ENCODE peak calls at places on chromosomes 6 and 20, in four cellular contexts. R, K, B and E are unnamed samples.
A peak's percentile ranks its signal among the peaks of the same experiment; 100 is the strongest.

GRCh38 chr6:25296217-25296905 is 17.2 kb downstream of the CARMIL1 start:
- DNase-seq in K (no peak), B (no peak), R (no peak), E (no peak)

GRCh38 chr6:126376682-126377081 is 36.8 kb downstream of the CENPW start:
- DNase-seq in K (no peak), B (no peak), R (no peak), E (peak; percentile 19)

GRCh38 chr6:32685603-32686002 is 19.1 kb upstream of the HLA-DQB1 start:
- DNase-seq in R (no peak), K (peak; percentile 95), B (no peak), E (no peak)

GRCh38 chr6:51630011-51630410 is 457.4 kb downstream of the PKHD1 start:
- DNase-seq in R (no peak), B (no peak), K (no peak), E (no peak)

GRCh38 chr6:118297821-118298220 is 250.3 kb upstream of the PLN start:
- DNase-seq in B (no peak), R (no peak), K (no peak), E (no peak)

GRCh38 chr6:3414704-3415453 is 42.0 kb downstream of the SLC22A23 start:
- DNase-seq in R (peak; percentile 80), B (peak; percentile 73), K (no peak), E (peak; percentile 39)

GRCh38 chr6:26553264-26553738 is 15.1 kb downstream of the HMGN4 start:
- DNase-seq in K (no peak), R (peak; percentile 78), B (peak; percentile 80), E (peak; percentile 75)

GRCh38 chr6:25290306-25291060 is 11.3 kb downstream of the CARMIL1 start:
- DNase-seq in B (no peak), R (no peak), K (no peak), E (no peak)

GRCh38 chr6:108948252-108948651 is 100.0 kb downstream of the ARMC2 start:
- DNase-seq in R (no peak), B (no peak), K (no peak), E (no peak)

GRCh38 chr6:29887330-29887818 is 55.0 kb upstream of the HLA-A start:
- DNase-seq in K (no peak), B (no peak), R (no peak), E (peak; percentile 52)

GRCh38 chr6:68760941-68761676 is 126.0 kb downstream of the ADGRB3 start:
- DNase-seq in B (no peak), R (no peak), K (no peak), E (no peak)

GRCh38 chr6:22940571-22941290 is 371.4 kb downstream of the HDGFL1 start:
- DNase-seq in B (no peak), R (no peak), K (no peak), E (no peak)

GRCh38 chr6:70299456-70299855 is 3.4 kb downstream of the COL9A1 start:
- DNase-seq in K (no peak), R (no peak), B (no peak), E (no peak)

GRCh38 chr6:167576050-167576741 is 250.5 kb upstream of the AFDN start:
- DNase-seq in B (no peak), R (no peak), K (no peak), E (no peak)

GRCh38 chr6:47303861-47304260 is 5.8 kb downstream of the TNFRSF21 start:
- DNase-seq in K (no peak), R (no peak), B (no peak), E (no peak)

GRCh38 chr6:24689964-24690363 is 23.1 kb downstream of the ACOT13 start:
- DNase-seq in R (no peak), B (no peak), K (no peak), E (no peak)

GRCh38 chr20:61546641-61547040 is 294.6 kb downstream of the CDH4 start:
- DNase-seq in K (no peak), R (no peak), B (no peak), E (no peak)

GRCh38 chr6:26415791-26416190 is 13.7 kb downstream of the BTN3A1 start:
- DNase-seq in B (no peak), R (no peak), K (no peak), E (no peak)

GRCh38 chr6:154962751-154963150 is 32.4 kb upstream of the TIAM2 start:
- DNase-seq in R (peak; percentile 40), B (no peak), K (no peak), E (no peak)

GRCh38 chr20:37886851-37887297 is 16.1 kb upstream of the VSTM2L start:
- DNase-seq in R (peak; percentile 79), B (peak; percentile 48), K (peak; percentile 9), E (no peak)

GRCh38 chr6:74671558-74672025 is 534.3 kb downstream of the COL12A1 start:
- DNase-seq in B (no peak), K (no peak), R (no peak), E (no peak)

GRCh38 chr6:129860901-129861665 is at the start of gene TMEM244:
- DNase-seq in K (no peak), B (no peak), R (no peak), E (no peak)

GRCh38 chr6:36631326-36632046 is 37.3 kb downstream of the SRSF3 start:
- DNase-seq in B (no peak), R (no peak), K (no peak), E (no peak)

GRCh38 chr20:58794510-58795180 is 56.1 kb downstream of the GNAS-AS1 start:
- DNase-seq in B (no peak), R (no peak), K (no peak), E (no peak)

GRCh38 chr6:32086661-32087573 is 22.2 kb downstream of the TNXB start:
- DNase-seq in B (no peak), K (peak; percentile 63), R (peak; percentile 27), E (no peak)

GRCh38 chr6:10151144-10151915 is 263.5 kb downstream of the TFAP2A start:
- DNase-seq in B (no peak), K (no peak), R (no peak), E (no peak)

GRCh38 chr20:56247954-56248782 is at the start of gene MC3R:
- DNase-seq in B (peak; percentile 52), K (no peak), R (peak; percentile 68), E (peak; percentile 17)

GRCh38 chr20:49557449-49557848 is 10.5 kb downstream of the PTGIS start:
- DNase-seq in B (no peak), K (no peak), R (no peak), E (no peak)

GRCh38 chr6:50849016-50849748 is 30.5 kb downstream of the TFAP2B start:
- DNase-seq in K (no peak), B (no peak), R (no peak), E (peak; percentile 56)

GRCh38 chr20:5056801-5057599 is 55.7 kb upstream of the SLC23A2 start:
- DNase-seq in R (peak; percentile 69), K (peak; percentile 38), B (peak; percentile 58), E (peak; percentile 41)

GRCh38 chr6:147434508-147434907 is 74.0 kb upstream of the SAMD5 start:
- DNase-seq in B (no peak), K (no peak), R (no peak), E (no peak)

GRCh38 chr20:57748601-57749130 is 38.9 kb upstream of the PMEPA1 start:
- DNase-seq in B (no peak), K (peak; percentile 45), R (peak; percentile 38), E (no peak)

GRCh38 chr6:159933077-159933476 is 35.8 kb upstream of the IGF2R start:
- DNase-seq in R (no peak), K (no peak), B (no peak), E (no peak)
- TF ChIP-seq CREM in R (no peak), K (no peak), B (no peak), E (no peak)

GRCh38 chr20:45011108-45011526 is 44.8 kb downstream of the STK4 start:
- DNase-seq in B (peak; percentile 31), R (peak; percentile 49), K (no peak), E (peak; percentile 57)
- TF ChIP-seq CTCF in B (peak; percentile 73), R (peak; percentile 80), K (peak; percentile 61), E (peak; percentile 44)

GRCh38 chr6:169618526-169619490 is 83.0 kb downstream of the WDR27 start:
- DNase-seq in K (no peak), B (no peak), R (no peak), E (no peak)

GRCh38 chr6:169617562-169617961 is 84.3 kb downstream of the WDR27 start:
- DNase-seq in R (no peak), B (no peak), K (no peak), E (no peak)

GRCh38 chr6:169620171-169621125 is 81.4 kb downstream of the WDR27 start:
- DNase-seq in K (no peak), B (no peak), R (peak; percentile 60), E (no peak)

GRCh38 chr6:169621311-169621710 is 80.5 kb downstream of the WDR27 start:
- DNase-seq in R (no peak), K (no peak), B (no peak), E (no peak)

GRCh38 chr6:169619650-169620049 is 82.2 kb downstream of the WDR27 start:
- DNase-seq in R (no peak), B (no peak), K (no peak), E (no peak)
- TF ChIP-seq CREM in R (no peak), B (no peak), K (no peak), E (no peak)

DNA sequence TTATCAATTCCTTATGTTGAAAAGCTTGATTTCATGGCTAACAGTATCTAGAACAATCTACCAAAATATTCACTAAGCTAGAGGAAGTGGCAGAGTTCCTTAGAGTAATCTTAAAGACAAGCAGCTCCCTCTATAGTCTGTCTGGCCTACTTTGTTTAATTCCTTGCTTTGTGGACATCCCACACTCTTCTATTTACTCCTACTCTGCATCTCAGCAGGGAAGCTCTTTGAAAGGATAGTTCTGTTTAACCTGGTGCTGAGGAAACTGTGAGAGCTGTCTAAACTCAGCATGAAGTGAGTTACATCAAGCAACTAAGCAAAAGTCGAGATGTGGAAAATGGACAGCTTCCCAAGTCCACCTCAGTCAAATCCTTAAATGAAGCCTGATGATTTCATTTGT is 4.3 kb downstream of the REV3L start:
- DNase-seq in K (peak; percentile 49), R (peak; percentile 28), B (no peak), E (no peak)
- TF ChIP-seq CTCF in K (peak; percentile 71), R (peak; percentile 32), B (peak; percentile 43), E (no peak)

GRCh38 chr20:36491901-36492617 is 49.3 kb upstream of the MYL9 start:
- DNase-seq in K (no peak), B (no peak), R (no peak), E (no peak)

GRCh38 chr20:36493801-36494114 is 47.6 kb upstream of the MYL9 start:
- DNase-seq in K (no peak), R (no peak), B (no peak), E (no peak)

GRCh38 chr20:36490191-36490590 is 51.1 kb upstream of the MYL9 start:
- DNase-seq in K (no peak), R (no peak), B (no peak), E (no peak)

GRCh38 chr20:36496707-36497669 is 44.3 kb upstream of the MYL9 start:
- DNase-seq in B (no peak), K (no peak), R (no peak), E (no peak)

DNA sequence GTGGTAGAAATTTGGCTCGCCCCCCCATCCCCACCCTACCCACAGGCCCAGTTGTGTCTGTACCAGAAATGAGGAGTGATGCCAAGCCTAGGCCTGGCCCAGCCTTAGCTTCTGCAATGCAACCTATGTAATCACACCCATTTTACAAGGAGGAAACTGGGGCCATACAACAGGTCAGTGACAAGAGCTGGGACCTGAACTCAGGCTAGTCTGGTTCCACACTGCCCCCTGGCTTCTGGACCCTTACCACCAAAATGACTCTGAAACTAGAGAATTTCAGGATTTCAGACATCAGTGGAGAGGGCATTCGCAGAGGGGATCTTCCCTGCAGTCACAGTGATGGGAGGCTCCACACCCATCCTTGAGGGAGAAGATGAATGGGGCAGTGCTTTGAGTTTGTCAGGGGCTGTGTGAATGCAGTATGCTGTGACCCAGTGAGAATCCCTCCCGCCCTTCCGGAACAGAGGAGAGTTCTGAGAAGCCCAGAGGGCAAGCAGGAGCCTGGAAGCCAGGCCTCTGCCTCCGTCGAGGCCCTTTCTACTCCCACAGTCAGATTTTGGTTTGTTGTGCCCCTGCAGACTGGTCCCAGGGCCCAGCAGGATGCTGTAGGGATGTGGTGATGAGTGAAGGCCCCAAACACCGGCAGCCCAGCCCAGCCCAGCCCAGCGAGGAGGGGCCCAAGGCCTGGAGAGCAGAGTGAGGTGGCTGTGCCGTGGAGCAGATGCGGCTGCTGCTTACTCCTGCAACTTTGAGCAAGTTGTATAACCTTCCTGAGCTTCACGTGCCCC is 48.1 kb upstream of the MYL9 start:
- DNase-seq in B (peak; percentile 27), R (no peak), K (no peak), E (peak; percentile 56)
- TF ChIP-seq CREM in B (no peak), R (no peak), K (no peak), E (no peak)